ENCODE peak calls at places on chromosomes 1 and 21, in ten cellular contexts. P is stomach, C is A549, J is H54, H is uterus, N is body of pancreas, S is GM12891, V is Peyer's patch, B is heart left ventricle, X is ovary. I is an unnamed sample.

GRCh38 chr1:230120949-230121381 is 53.9 kb downstream of the GALNT2 start:
- DNase-seq in X (no peak), V (no peak), H (no peak), B (no peak), S (no peak), J (no peak), N (peak; percentile 49), C (peak; percentile 60), P (no peak), I (peak; percentile 60)

GRCh38 chr1:177913762-177914540 is 55.9 kb downstream of the SEC16B start:
- DNase-seq in P (peak; percentile 65), S (no peak), J (no peak), C (peak; percentile 20), X (no peak), N (peak; percentile 31), B (no peak), V (no peak), H (no peak), I (peak; percentile 6)

GRCh38 chr1:204746838-204747442 is 61.4 kb upstream of the LRRN2 start:
- DNase-seq in J (peak; percentile 24), H (peak; percentile 21), X (no peak), P (peak; percentile 48), B (no peak), S (peak; percentile 25), C (peak; percentile 50), V (peak; percentile 32), N (peak; percentile 56), I (peak; percentile 85)

GRCh38 chr1:34681481-34682451 is 73.1 kb upstream of the GJB5 start:
- DNase-seq in B (no peak), V (peak; percentile 19), X (no peak), J (peak; percentile 33), N (peak; percentile 46), S (peak; percentile 28), P (peak; percentile 32), H (no peak), C (peak; percentile 35), I (peak; percentile 67)

GRCh38 chr1:30164693-30165092 is 558.7 kb downstream of the MATN1 start:
- DNase-seq in H (no peak), B (no peak), N (no peak), P (no peak), V (no peak), C (no peak), X (no peak), S (no peak), J (no peak), I (no peak)

GRCh38 chr21:41156128-41156527 is 11.8 kb upstream of the BACE2 start:
- DNase-seq in X (no peak), H (no peak), S (no peak), N (no peak), B (no peak), P (no peak), C (no peak), J (no peak), V (no peak), I (no peak)

GRCh38 chr1:192696082-192696481 is 60.1 kb downstream of the RGS13 start:
- DNase-seq in B (no peak), C (no peak), S (no peak), N (no peak), H (no peak), X (no peak), V (no peak), P (no peak), J (no peak), I (no peak)

GRCh38 chr1:13824626-13825025 is 124.6 kb downstream of the PRDM2 start:
- DNase-seq in P (no peak), B (no peak), X (peak; percentile 5), H (no peak), V (no peak), J (no peak), S (no peak), N (no peak), C (no peak), I (no peak)

GRCh38 chr1:27142464-27142863 is 12.5 kb downstream of the SLC9A1 start:
- DNase-seq in H (no peak), P (no peak), B (no peak), X (no peak), J (no peak), V (no peak), N (no peak), C (no peak), S (no peak), I (no peak)

GRCh38 chr1:26820784-26821269 is 5.7 kb upstream of the ZDHHC18 start:
- DNase-seq in P (no peak), N (no peak), S (peak; percentile 62), H (no peak), X (no peak), B (no peak), V (peak; percentile 57), J (no peak), C (no peak), I (no peak)

GRCh38 chr1:94327001-94327685 is 89.8 kb upstream of the ARHGAP29 start:
- DNase-seq in C (no peak), H (peak; percentile 40), J (no peak), S (no peak), X (peak; percentile 27), P (peak; percentile 29), N (no peak), B (peak; percentile 74), V (no peak), I (no peak)
- TF ChIP-seq POLR2A in C (no peak), H (no peak), J (no peak), S (no peak), X (no peak), P (no peak), N (no peak), B (no peak), V (no peak), I (no peak)

GRCh38 chr1:3551711-3552110 is 59.6 kb downstream of the MEGF6 start:
- DNase-seq in P (no peak), X (no peak), J (no peak), B (no peak), C (no peak), V (no peak), H (no peak), N (no peak), S (no peak), I (no peak)

GRCh38 chr1:3552751-3553150 is 58.6 kb downstream of the MEGF6 start:
- DNase-seq in C (no peak), X (no peak), H (no peak), S (no peak), J (no peak), P (no peak), V (no peak), N (no peak), B (no peak), I (no peak)

GRCh38 chr1:3552176-3552575 is 59.1 kb downstream of the MEGF6 start:
- DNase-seq in B (no peak), J (no peak), H (no peak), P (no peak), N (no peak), X (no peak), C (no peak), V (no peak), S (no peak), I (no peak)

GRCh38 chr1:3550511-3551289 is 60.6 kb downstream of the MEGF6 start:
- DNase-seq in H (no peak), X (no peak), V (no peak), S (no peak), C (no peak), J (no peak), N (no peak), P (peak; percentile 28), B (no peak), I (no peak)

GRCh38 chr1:3551290-3551678 is 60.0 kb downstream of the MEGF6 start:
- DNase-seq in P (no peak), N (no peak), J (no peak), H (no peak), C (no peak), B (no peak), V (no peak), S (no peak), X (no peak), I (no peak)
- TF ChIP-seq POLR2A in P (no peak), N (no peak), J (no peak), H (no peak), C (no peak), B (no peak), V (no peak), S (no peak), X (no peak), I (no peak)

DNA sequence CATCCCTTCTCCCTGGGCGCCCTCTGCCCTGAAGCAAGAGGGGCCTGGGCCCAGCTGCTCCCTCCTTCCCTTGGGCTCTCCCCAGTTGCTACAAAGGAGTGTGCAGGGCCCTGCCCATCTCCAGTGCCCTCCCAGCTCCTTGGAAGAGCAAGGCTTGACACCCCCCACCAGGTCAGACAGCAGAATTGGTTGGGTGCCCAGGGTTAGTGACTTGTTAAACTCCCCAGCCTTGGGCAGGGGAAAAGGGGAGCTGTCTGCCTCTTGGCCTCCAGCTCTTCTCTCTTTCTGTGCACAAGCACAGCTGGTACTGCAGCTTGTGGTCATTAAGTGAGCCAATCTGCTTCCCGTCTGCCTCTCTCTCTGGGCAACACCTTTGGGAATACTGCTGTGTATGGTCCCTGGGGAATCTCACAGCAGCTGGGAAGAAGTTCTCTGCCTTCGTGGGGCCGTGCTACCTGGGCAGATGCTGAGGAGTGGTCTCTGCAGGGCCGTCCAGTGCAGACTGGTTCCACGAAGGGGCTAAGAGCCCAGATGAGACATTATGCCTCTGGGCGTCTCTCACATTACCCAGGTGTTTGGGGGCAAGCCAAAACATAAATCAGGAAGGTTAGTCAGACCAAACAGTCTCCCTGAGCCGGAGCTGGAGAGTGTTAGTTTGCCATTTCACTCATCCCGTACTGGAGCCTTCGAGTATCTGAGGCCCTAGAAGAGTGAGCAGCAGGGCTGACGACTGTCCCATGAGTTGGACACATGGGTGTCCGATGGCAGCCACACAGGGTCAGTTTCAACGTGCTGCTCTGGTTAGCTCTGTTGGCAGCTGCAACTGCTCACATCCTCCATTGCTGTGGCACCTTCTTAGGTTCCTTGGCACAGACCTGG is 37.3 kb downstream of the TMEM53 start:
- DNase-seq in S (no peak), H (no peak), B (no peak), X (no peak), C (no peak), J (peak; percentile 32), P (no peak), V (no peak), N (no peak), I (peak; percentile 71)
- TF ChIP-seq POLR2A in S (peak; percentile 3), H (no peak), B (no peak), X (no peak), C (no peak), J (no peak), P (no peak), V (no peak), N (no peak), I (no peak)

DNA sequence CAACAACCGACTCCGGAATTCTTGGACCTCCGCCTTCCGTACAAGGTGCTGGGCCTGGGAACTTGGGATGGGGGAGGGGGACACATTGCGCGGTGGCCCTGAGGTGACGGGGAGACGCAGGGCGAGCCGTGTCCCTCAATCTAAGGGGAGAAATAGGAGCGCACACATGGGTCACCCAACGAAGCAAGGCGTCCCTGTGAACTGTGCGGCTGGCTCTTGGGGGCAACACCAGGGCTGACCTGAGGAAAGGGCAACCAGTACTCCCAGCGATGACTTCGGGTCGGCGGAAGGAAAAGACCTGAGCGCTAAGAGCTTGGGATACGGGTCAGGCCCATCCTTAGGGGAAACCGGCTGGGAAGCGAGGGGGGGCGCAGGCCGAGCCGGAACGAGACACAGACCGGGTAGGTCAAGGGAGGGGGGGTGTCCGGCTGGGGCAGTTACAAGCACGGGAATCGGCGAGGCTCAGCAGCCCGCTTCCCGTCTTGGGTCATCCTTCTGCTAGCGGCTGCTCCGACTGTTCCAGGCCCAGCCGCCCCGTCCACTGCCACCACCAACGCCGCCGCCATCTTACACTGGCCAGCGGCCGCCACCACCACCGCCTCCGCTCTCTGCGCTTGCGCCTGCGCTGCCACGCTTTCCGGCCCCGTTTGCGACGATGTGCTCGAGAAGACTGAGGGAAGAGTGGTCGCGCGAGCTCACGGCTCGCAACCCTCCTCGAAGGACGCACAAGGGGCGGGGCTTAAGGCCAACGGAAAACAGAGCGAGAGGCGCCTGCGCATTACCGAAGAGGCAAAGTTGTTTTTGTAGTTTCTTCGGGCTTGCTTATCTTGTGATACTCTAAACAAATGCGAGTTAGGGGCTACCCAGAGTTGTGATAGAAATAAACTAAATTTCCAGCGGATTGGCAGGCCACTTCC is at the start of gene DCAF8:
- DNase-seq in J (peak; percentile 95), C (peak; percentile 89), H (peak; percentile 99), N (peak; percentile 98), B (peak; percentile 99), V (peak; percentile 98), P (peak; percentile 98), X (peak; percentile 98), S (peak; percentile 85), I (peak; percentile 99)
- TF ChIP-seq POLR2A in J (peak; percentile 99), C (peak; percentile 97), H (peak; percentile 98), N (peak; percentile 98), B (peak; percentile 50), V (peak; percentile 78), P (peak; percentile 87), X (peak; percentile 95), S (peak; percentile 97), I (peak; percentile 99)